ENCODE peak calls at places on chromosome 15, in seven cellular contexts. One of them, this sample, is unnamed. For H3K4me1 and H3K27me3, the result is how much of the 10 kb centered on the place peaks cover.

GRCh38 chr15:100211855-100212850 is 129.6 kb downstream of the ADAMTS17 start:
- DNase-seq in adrenal gland: no peak
- DNase-seq in aorta: no peak
- DNase-seq in IMR-90: no peak
- DNase-seq in ovary: no peak
- DNase-seq in heart left ventricle: no peak
- DNase-seq in astrocyte: peak
- DNase-seq in this sample: peak

GRCh38 chr15:99993262-99993661 is 260.0 kb upstream of the LYSMD4 start:
- DNase-seq in ovary: no peak
- DNase-seq in astrocyte: no peak
- DNase-seq in adrenal gland: no peak
- DNase-seq in heart left ventricle: no peak
- DNase-seq in IMR-90: no peak
- DNase-seq in aorta: peak
- DNase-seq in this sample: peak

GRCh38 chr15:38073278-38073930 is 139.0 kb downstream of the TMCO5A start:
- DNase-seq in ovary: peak
- DNase-seq in aorta: no peak
- DNase-seq in IMR-90: peak
- DNase-seq in astrocyte: no peak
- DNase-seq in adrenal gland: peak
- DNase-seq in heart left ventricle: peak
- DNase-seq in this sample: no peak

GRCh38 chr15:41695750-41696436 is 35.7 kb downstream of the MGA start:
- DNase-seq in ovary: no peak
- DNase-seq in aorta: no peak
- DNase-seq in IMR-90: peak
- DNase-seq in heart left ventricle: no peak
- DNase-seq in astrocyte: peak
- DNase-seq in adrenal gland: no peak
- DNase-seq in this sample: no peak

GRCh38 chr15:48402778-48403177 is 71.5 kb downstream of the DUT start:
- DNase-seq in adrenal gland: no peak
- DNase-seq in heart left ventricle: no peak
- DNase-seq in astrocyte: peak
- DNase-seq in IMR-90: no peak
- DNase-seq in ovary: no peak
- DNase-seq in aorta: no peak
- DNase-seq in this sample: no peak

GRCh38 chr15:99230867-99231266 is 18.5 kb downstream of the TTC23 start:
- DNase-seq in ovary: no peak
- DNase-seq in adrenal gland: no peak
- DNase-seq in aorta: no peak
- DNase-seq in heart left ventricle: no peak
- DNase-seq in IMR-90: no peak
- DNase-seq in astrocyte: no peak
- DNase-seq in this sample: no peak

GRCh38 chr15:26773485-26773877 is 615 bp upstream of the GABRB3 start:
- DNase-seq in ovary: no peak
- DNase-seq in heart left ventricle: no peak
- DNase-seq in aorta: no peak
- DNase-seq in astrocyte: no peak
- DNase-seq in adrenal gland: no peak
- DNase-seq in IMR-90: no peak
- DNase-seq in this sample: no peak

GRCh38 chr15:41870689-41871081 is 23.2 kb downstream of the SPTBN5 start:
- DNase-seq in heart left ventricle: no peak
- DNase-seq in IMR-90: peak
- DNase-seq in aorta: no peak
- DNase-seq in ovary: no peak
- DNase-seq in adrenal gland: peak
- DNase-seq in astrocyte: peak
- DNase-seq in this sample: no peak

GRCh38 chr15:99454941-99455795 is 110.6 kb upstream of the MEF2A start:
- DNase-seq in heart left ventricle: peak
- DNase-seq in adrenal gland: peak
- DNase-seq in astrocyte: peak
- DNase-seq in aorta: peak
- DNase-seq in IMR-90: peak
- DNase-seq in ovary: peak
- DNase-seq in this sample: peak

GRCh38 chr15:38545179-38545578 is 19.4 kb downstream of the RASGRP1 start:
- DNase-seq in ovary: no peak
- DNase-seq in aorta: no peak
- DNase-seq in adrenal gland: no peak
- DNase-seq in heart left ventricle: no peak
- DNase-seq in IMR-90: peak
- DNase-seq in astrocyte: no peak
- DNase-seq in this sample: no peak

GRCh38 chr15:92384391-92384790 is 9.3 kb upstream of the ST8SIA2 start:
- DNase-seq in astrocyte: no peak
- DNase-seq in heart left ventricle: no peak
- DNase-seq in adrenal gland: no peak
- DNase-seq in aorta: no peak
- DNase-seq in IMR-90: no peak
- DNase-seq in ovary: no peak
- DNase-seq in this sample: no peak

GRCh38 chr15:83163032-83163431 is 44.6 kb downstream of the HDGFL3 start:
- DNase-seq in astrocyte: no peak
- DNase-seq in adrenal gland: no peak
- DNase-seq in aorta: no peak
- DNase-seq in ovary: no peak
- DNase-seq in IMR-90: no peak
- DNase-seq in heart left ventricle: no peak
- DNase-seq in this sample: no peak

GRCh38 chr15:59963925-59964324 is 40.2 kb upstream of the FOXB1 start:
- DNase-seq in astrocyte: no peak
- DNase-seq in adrenal gland: no peak
- DNase-seq in ovary: no peak
- DNase-seq in heart left ventricle: no peak
- DNase-seq in IMR-90: no peak
- DNase-seq in aorta: no peak
- DNase-seq in this sample: no peak

GRCh38 chr15:85865070-85865684 is 70.5 kb upstream of the KLHL25 start:
- DNase-seq in aorta: no peak
- DNase-seq in ovary: no peak
- DNase-seq in heart left ventricle: no peak
- DNase-seq in astrocyte: peak
- DNase-seq in adrenal gland: peak
- DNase-seq in IMR-90: peak
- DNase-seq in this sample: no peak

GRCh38 chr15:56918907-56919707 is 663 bp downstream of the TCF12 start:
- DNase-seq in IMR-90: peak
- DNase-seq in astrocyte: peak
- DNase-seq in heart left ventricle: peak
- DNase-seq in aorta: peak
- DNase-seq in adrenal gland: peak
- DNase-seq in ovary: peak
- DNase-seq in this sample: peak
- H3K4me1 ChIP-seq in IMR-90: under half
- H3K4me1 ChIP-seq in astrocyte: under half
- H3K4me1 ChIP-seq in heart left ventricle: under half
- H3K4me1 ChIP-seq in aorta: under half
- H3K4me1 ChIP-seq in adrenal gland: under half
- H3K4me1 ChIP-seq in ovary: under half
- H3K4me1 ChIP-seq in this sample: under half

GRCh38 chr15:70397816-70398215 is 300.1 kb upstream of the TLE3 start:
- DNase-seq in ovary: no peak
- DNase-seq in aorta: peak
- DNase-seq in heart left ventricle: no peak
- DNase-seq in adrenal gland: no peak
- DNase-seq in astrocyte: no peak
- DNase-seq in IMR-90: no peak
- DNase-seq in this sample: no peak

GRCh38 chr15:70399204-70399603 is 301.5 kb upstream of the TLE3 start:
- DNase-seq in IMR-90: no peak
- DNase-seq in astrocyte: no peak
- DNase-seq in adrenal gland: no peak
- DNase-seq in ovary: no peak
- DNase-seq in heart left ventricle: no peak
- DNase-seq in aorta: no peak
- DNase-seq in this sample: no peak

GRCh38 chr15:70401709-70402108 is 304.0 kb upstream of the TLE3 start:
- DNase-seq in ovary: no peak
- DNase-seq in IMR-90: no peak
- DNase-seq in adrenal gland: no peak
- DNase-seq in aorta: no peak
- DNase-seq in heart left ventricle: no peak
- DNase-seq in astrocyte: no peak
- DNase-seq in this sample: no peak

GRCh38 chr15:70398694-70399093 is 301.0 kb upstream of the TLE3 start:
- DNase-seq in astrocyte: no peak
- DNase-seq in IMR-90: no peak
- DNase-seq in ovary: no peak
- DNase-seq in heart left ventricle: no peak
- DNase-seq in adrenal gland: no peak
- DNase-seq in aorta: no peak
- DNase-seq in this sample: no peak

GRCh38 chr15:70400766-70401541 is 303.2 kb upstream of the TLE3 start:
- DNase-seq in ovary: no peak
- DNase-seq in aorta: no peak
- DNase-seq in astrocyte: no peak
- DNase-seq in heart left ventricle: no peak
- DNase-seq in IMR-90: no peak
- DNase-seq in adrenal gland: no peak
- DNase-seq in this sample: no peak
- H3K27me3 ChIP-seq in ovary: under half
- H3K27me3 ChIP-seq in aorta: under half
- H3K27me3 ChIP-seq in astrocyte: half or more
- H3K27me3 ChIP-seq in heart left ventricle: under half
- H3K27me3 ChIP-seq in IMR-90: half or more
- H3K27me3 ChIP-seq in adrenal gland: under half
- H3K27me3 ChIP-seq in this sample: under half

GRCh38 chr15:43390723-43391122 is 19.8 kb downstream of the TUBGCP4 start:
- DNase-seq in heart left ventricle: no peak
- DNase-seq in IMR-90: peak
- DNase-seq in astrocyte: peak
- DNase-seq in aorta: no peak
- DNase-seq in ovary: no peak
- DNase-seq in adrenal gland: no peak
- DNase-seq in this sample: no peak
- H3K4me3 ChIP-seq in heart left ventricle: no peak
- H3K4me3 ChIP-seq in IMR-90: no peak
- H3K4me3 ChIP-seq in astrocyte: no peak
- H3K4me3 ChIP-seq in aorta: no peak
- H3K4me3 ChIP-seq in ovary: no peak
- H3K4me3 ChIP-seq in adrenal gland: no peak
- H3K4me3 ChIP-seq in this sample: no peak

DNA sequence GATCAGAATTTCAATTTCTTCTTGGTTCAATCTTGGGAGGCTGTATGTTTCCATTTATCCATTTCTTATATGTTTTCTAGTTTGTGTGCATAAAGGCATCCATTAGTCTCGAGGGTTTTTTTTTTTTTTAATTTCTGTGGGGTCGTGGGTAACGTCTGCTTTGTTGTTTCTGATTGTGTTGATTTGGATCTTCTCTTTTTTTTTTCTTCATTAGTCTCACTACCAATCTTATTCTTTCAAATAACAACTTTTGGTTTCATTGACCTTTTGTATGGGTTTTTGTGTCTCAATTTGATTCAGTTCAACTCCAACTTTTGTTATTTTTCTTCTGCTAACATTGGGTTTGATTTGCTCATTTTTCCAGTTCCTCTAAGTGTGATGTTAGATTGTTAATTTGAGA is 48.9 kb downstream of the MCTP2 start:
- DNase-seq in aorta: no peak
- DNase-seq in astrocyte: no peak
- DNase-seq in adrenal gland: no peak
- DNase-seq in ovary: no peak
- DNase-seq in heart left ventricle: no peak
- DNase-seq in IMR-90: no peak
- DNase-seq in this sample: no peak
- H3K4me1 ChIP-seq in aorta: under half
- H3K4me1 ChIP-seq in astrocyte: under half
- H3K4me1 ChIP-seq in adrenal gland: under half
- H3K4me1 ChIP-seq in ovary: under half
- H3K4me1 ChIP-seq in heart left ventricle: under half
- H3K4me1 ChIP-seq in IMR-90: under half
- H3K4me1 ChIP-seq in this sample: under half

This sample was measured in upper lobe of right lung.